ENCODE peak calls at places on chromosomes 7 and 10, in seven cellular contexts. One of them, this sample, is unnamed.

GRCh38 chr10:62413048-62413447 is 38.9 kb downstream of the ZNF365 start:
- DNase-seq in NCI-H774: no peak
- DNase-seq in germinal center: no peak
- DNase-seq in cardiac muscle cell: no peak
- DNase-seq in naive thymus-derived CD8-positive, alpha-beta T cell: no peak
- DNase-seq in GM18507: no peak
- DNase-seq in colonic mucosa: no peak
- DNase-seq in this sample: no peak

GRCh38 chr10:112340601-112341000 is 33.3 kb upstream of the ACSL5 start:
- DNase-seq in cardiac muscle cell: no peak
- DNase-seq in naive thymus-derived CD8-positive, alpha-beta T cell: no peak
- DNase-seq in colonic mucosa: no peak
- DNase-seq in germinal center: no peak
- DNase-seq in NCI-H774: no peak
- DNase-seq in GM18507: no peak
- DNase-seq in this sample: no peak

GRCh38 chr7:84161398-84161797 is 33.2 kb downstream of the SEMA3A start:
- DNase-seq in NCI-H774: no peak
- DNase-seq in germinal center: no peak
- DNase-seq in GM18507: no peak
- DNase-seq in naive thymus-derived CD8-positive, alpha-beta T cell: no peak
- DNase-seq in cardiac muscle cell: no peak
- DNase-seq in colonic mucosa: no peak
- DNase-seq in this sample: peak; percentile 11

GRCh38 chr7:110264288-110264687 is 826.6 kb upstream of the LRRN3 start:
- DNase-seq in cardiac muscle cell: no peak
- DNase-seq in germinal center: no peak
- DNase-seq in NCI-H774: no peak
- DNase-seq in naive thymus-derived CD8-positive, alpha-beta T cell: no peak
- DNase-seq in colonic mucosa: no peak
- DNase-seq in GM18507: no peak
- DNase-seq in this sample: no peak

GRCh38 chr7:6530626-6531491 is 20.4 kb downstream of the GRID2IP start:
- DNase-seq in NCI-H774: no peak
- DNase-seq in germinal center: peak; percentile 86
- DNase-seq in naive thymus-derived CD8-positive, alpha-beta T cell: peak; percentile 89
- DNase-seq in GM18507: no peak
- DNase-seq in cardiac muscle cell: peak; percentile 48
- DNase-seq in colonic mucosa: peak; percentile 43
- DNase-seq in this sample: no peak

GRCh38 chr10:46290101-46290884 is 3.5 kb downstream of the ANTXRL start:
- DNase-seq in naive thymus-derived CD8-positive, alpha-beta T cell: no peak
- DNase-seq in colonic mucosa: no peak
- DNase-seq in germinal center: no peak
- DNase-seq in cardiac muscle cell: no peak
- DNase-seq in GM18507: no peak
- DNase-seq in NCI-H774: no peak
- DNase-seq in this sample: no peak

GRCh38 chr10:28211759-28212158 is 91.1 kb downstream of the MPP7 start:
- DNase-seq in germinal center: no peak
- DNase-seq in cardiac muscle cell: no peak
- DNase-seq in NCI-H774: no peak
- DNase-seq in GM18507: no peak
- DNase-seq in colonic mucosa: no peak
- DNase-seq in naive thymus-derived CD8-positive, alpha-beta T cell: no peak
- DNase-seq in this sample: no peak

GRCh38 chr7:28755255-28755654 is 202.9 kb downstream of the TRIL start:
- DNase-seq in colonic mucosa: no peak
- DNase-seq in germinal center: no peak
- DNase-seq in NCI-H774: no peak
- DNase-seq in cardiac muscle cell: no peak
- DNase-seq in naive thymus-derived CD8-positive, alpha-beta T cell: no peak
- DNase-seq in GM18507: no peak
- DNase-seq in this sample: no peak

GRCh38 chr7:148687555-148687954 is 11.1 kb upstream of the CUL1 start:
- DNase-seq in cardiac muscle cell: no peak
- DNase-seq in naive thymus-derived CD8-positive, alpha-beta T cell: no peak
- DNase-seq in germinal center: no peak
- DNase-seq in NCI-H774: no peak
- DNase-seq in GM18507: no peak
- DNase-seq in colonic mucosa: no peak
- DNase-seq in this sample: no peak

GRCh38 chr7:44196450-44196872 is 4.3 kb upstream of the YKT6 start:
- DNase-seq in germinal center: peak; percentile 65
- DNase-seq in colonic mucosa: peak; percentile 38
- DNase-seq in NCI-H774: peak; percentile 57
- DNase-seq in GM18507: no peak
- DNase-seq in naive thymus-derived CD8-positive, alpha-beta T cell: no peak
- DNase-seq in cardiac muscle cell: peak; percentile 77
- DNase-seq in this sample: no peak

GRCh38 chr7:115477193-115477651 is 553.3 kb downstream of the TFEC start:
- DNase-seq in colonic mucosa: peak; percentile 19
- DNase-seq in cardiac muscle cell: peak; percentile 68
- DNase-seq in NCI-H774: no peak
- DNase-seq in GM18507: no peak
- DNase-seq in naive thymus-derived CD8-positive, alpha-beta T cell: no peak
- DNase-seq in germinal center: no peak
- DNase-seq in this sample: no peak

GRCh38 chr7:81159402-81159801 is 240.6 kb upstream of the SEMA3C start:
- DNase-seq in NCI-H774: no peak
- DNase-seq in naive thymus-derived CD8-positive, alpha-beta T cell: no peak
- DNase-seq in colonic mucosa: no peak
- DNase-seq in cardiac muscle cell: no peak
- DNase-seq in germinal center: no peak
- DNase-seq in GM18507: no peak
- DNase-seq in this sample: no peak